ENCODE peak calls at places on chromosomes 6 and 20, in eight cellular contexts. One of them, this sample, is unnamed.

GRCh38 chr6:151914475-151914874 is 107.0 kb downstream of the ESR1 start:
- DNase-seq in GM12891: no peak
- DNase-seq in amniotic stem cell: no peak
- DNase-seq in RKO: no peak
- DNase-seq in HCT116: no peak
- DNase-seq in endothelial cell of umbilical vein: no peak
- DNase-seq in NCI-H345: no peak
- DNase-seq in psoas muscle: no peak
- DNase-seq in this sample: no peak

GRCh38 chr20:62587757-62588402 is 54.4 kb upstream of the SLCO4A1 start:
- DNase-seq in RKO: no peak
- DNase-seq in endothelial cell of umbilical vein: peak; percentile 13
- DNase-seq in amniotic stem cell: no peak
- DNase-seq in HCT116: no peak
- DNase-seq in psoas muscle: no peak
- DNase-seq in GM12891: peak; percentile 66
- DNase-seq in NCI-H345: no peak
- DNase-seq in this sample: peak; percentile 33

GRCh38 chr6:17501442-17501841 is 98.7 kb upstream of the FAM8A1 start:
- DNase-seq in RKO: no peak
- DNase-seq in amniotic stem cell: no peak
- DNase-seq in HCT116: no peak
- DNase-seq in NCI-H345: no peak
- DNase-seq in GM12891: no peak
- DNase-seq in psoas muscle: no peak
- DNase-seq in endothelial cell of umbilical vein: no peak
- DNase-seq in this sample: no peak

GRCh38 chr6:101392561-101393230 is 812 bp upstream of the GRIK2 start:
- DNase-seq in HCT116: no peak
- DNase-seq in GM12891: no peak
- DNase-seq in amniotic stem cell: no peak
- DNase-seq in NCI-H345: peak; percentile 36
- DNase-seq in psoas muscle: no peak
- DNase-seq in endothelial cell of umbilical vein: no peak
- DNase-seq in RKO: no peak
- DNase-seq in this sample: no peak

GRCh38 chr6:16503919-16504554 is 257.2 kb downstream of the ATXN1 start:
- DNase-seq in amniotic stem cell: no peak
- DNase-seq in endothelial cell of umbilical vein: no peak
- DNase-seq in HCT116: no peak
- DNase-seq in NCI-H345: no peak
- DNase-seq in psoas muscle: no peak
- DNase-seq in RKO: no peak
- DNase-seq in GM12891: no peak
- DNase-seq in this sample: no peak

GRCh38 chr6:111812080-111813038 is 60.9 kb downstream of the FYN start:
- DNase-seq in amniotic stem cell: no peak
- DNase-seq in HCT116: no peak
- DNase-seq in psoas muscle: no peak
- DNase-seq in endothelial cell of umbilical vein: no peak
- DNase-seq in RKO: peak; percentile 4
- DNase-seq in GM12891: no peak
- DNase-seq in NCI-H345: no peak
- DNase-seq in this sample: no peak

GRCh38 chr20:46348231-46348803 is 40.0 kb upstream of the CDH22 start:
- DNase-seq in HCT116: no peak
- DNase-seq in NCI-H345: no peak
- DNase-seq in endothelial cell of umbilical vein: no peak
- DNase-seq in amniotic stem cell: no peak
- DNase-seq in psoas muscle: no peak
- DNase-seq in GM12891: no peak
- DNase-seq in RKO: peak; percentile 21
- DNase-seq in this sample: no peak

GRCh38 chr6:44270526-44271405 is 516 bp downstream of the TMEM151B start:
- DNase-seq in HCT116: no peak
- DNase-seq in NCI-H345: peak; percentile 43
- DNase-seq in endothelial cell of umbilical vein: no peak
- DNase-seq in RKO: no peak
- DNase-seq in GM12891: no peak
- DNase-seq in amniotic stem cell: no peak
- DNase-seq in psoas muscle: no peak
- DNase-seq in this sample: no peak

GRCh38 chr20:22180244-22180643 is 404.1 kb downstream of the FOXA2 start:
- DNase-seq in NCI-H345: no peak
- DNase-seq in GM12891: no peak
- DNase-seq in RKO: no peak
- DNase-seq in psoas muscle: no peak
- DNase-seq in endothelial cell of umbilical vein: no peak
- DNase-seq in HCT116: no peak
- DNase-seq in amniotic stem cell: no peak
- DNase-seq in this sample: no peak

GRCh38 chr20:4522310-4522709 is 199.4 kb upstream of the PRND start:
- DNase-seq in RKO: no peak
- DNase-seq in GM12891: no peak
- DNase-seq in amniotic stem cell: no peak
- DNase-seq in psoas muscle: no peak
- DNase-seq in HCT116: no peak
- DNase-seq in endothelial cell of umbilical vein: no peak
- DNase-seq in NCI-H345: no peak
- DNase-seq in this sample: no peak

GRCh38 chr6:24929255-24929654 is 6.5 kb downstream of the RIPOR2 start:
- DNase-seq in endothelial cell of umbilical vein: no peak
- DNase-seq in GM12891: no peak
- DNase-seq in psoas muscle: no peak
- DNase-seq in NCI-H345: no peak
- DNase-seq in HCT116: no peak
- DNase-seq in RKO: no peak
- DNase-seq in amniotic stem cell: no peak
- DNase-seq in this sample: no peak

This sample was measured in dermis blood vessel endothelial cell.